ENCODE peak calls at places on chromosomes 16 and 17, in six cellular contexts. Y, P, K, F, N and C are unnamed samples. For H3K4me1, the result is how much of the 10 kb centered on the place peaks cover.

GRCh38 chr16:9409753-9410493 is 318.5 kb downstream of the HAPSTR1 start:
- ATAC-seq in N (no peak), P (no peak), K (no peak), Y (no peak), F (no peak), C (no peak)

GRCh38 chr16:74731853-74732477 is 31.3 kb upstream of the MLKL start:
- ATAC-seq in K (no peak), N (peak), P (no peak), Y (no peak), F (no peak), C (no peak)

GRCh38 chr17:15457723-15458094 is 9.7 kb downstream of the CDRT4 start:
- ATAC-seq in Y (no peak), N (peak), F (peak), K (no peak), P (no peak), C (peak)

GRCh38 chr16:72124761-72125634 is 31.4 kb downstream of the DHX38 start:
- ATAC-seq in Y (peak), F (peak), P (peak), K (peak), N (peak), C (peak)

GRCh38 chr16:89575247-89576172 is at the start of gene CPNE7:
- ATAC-seq in P (no peak), Y (peak), N (no peak), K (peak), F (peak), C (no peak)

GRCh38 chr16:79468236-79468635 is 132.3 kb downstream of the MAF start:
- ATAC-seq in K (no peak), N (no peak), P (peak), F (no peak), Y (no peak), C (no peak)

GRCh38 chr17:4270746-4271145 is 7.0 kb upstream of the ANKFY1 start:
- ATAC-seq in K (no peak), F (no peak), P (no peak), Y (no peak), N (no peak), C (no peak)

GRCh38 chr17:59362811-59363205 is 31.4 kb downstream of the YPEL2 start:
- ATAC-seq in P (no peak), K (peak), N (no peak), Y (no peak), F (no peak), C (no peak)

GRCh38 chr17:81427446-81428120 is 32.3 kb downstream of the BAHCC1 start:
- ATAC-seq in P (peak), F (no peak), K (no peak), N (no peak), Y (no peak), C (no peak)

GRCh38 chr17:57624390-57624789 is 120.7 kb downstream of the CCDC182 start:
- ATAC-seq in Y (no peak), K (no peak), P (no peak), N (no peak), F (no peak), C (no peak)

GRCh38 chr16:4465977-4466779 is 8.2 kb downstream of the NMRAL1 start:
- ATAC-seq in N (no peak), P (no peak), Y (no peak), F (no peak), K (no peak), C (no peak)

GRCh38 chr16:89097528-89097846 is 3.8 kb downstream of the ACSF3 start:
- ATAC-seq in K (peak), N (no peak), P (no peak), Y (no peak), F (no peak), C (no peak)

GRCh38 chr16:85571563-85571812 is 41.6 kb upstream of the GSE1 start:
- ATAC-seq in N (peak), P (no peak), F (no peak), K (no peak), Y (no peak), C (no peak)

GRCh38 chr17:39653662-39654331 is 11.4 kb upstream of the TCAP start:
- ATAC-seq in P (peak), N (peak), K (peak), Y (peak), F (peak), C (no peak)

GRCh38 chr17:82674656-82675475 is 23.6 kb downstream of the RAB40B start:
- ATAC-seq in P (no peak), F (no peak), N (no peak), Y (no peak), K (no peak), C (peak)

GRCh38 chr17:17041018-17041521 is 1.2 kb upstream of the MPRIP start:
- ATAC-seq in Y (peak), K (no peak), F (peak), P (no peak), N (peak), C (no peak)

GRCh38 chr16:46972429-46972970 is 974 bp downstream of the DNAJA2 start:
- ATAC-seq in P (no peak), F (peak), Y (peak), K (peak), N (peak), C (no peak)

GRCh38 chr17:4407851-4408250 is 25.9 kb upstream of the SPNS3 start:
- ATAC-seq in P (no peak), N (no peak), Y (no peak), F (no peak), K (no peak), C (no peak)

GRCh38 chr17:78010759-78011158 is 52.3 kb downstream of the TNRC6C start:
- ATAC-seq in Y (no peak), P (no peak), N (no peak), K (no peak), F (no peak), C (no peak)

GRCh38 chr16:89822188-89823086 is 5.8 kb upstream of the SPIRE2 start:
- ATAC-seq in N (peak), Y (peak), P (peak), K (no peak), F (peak), C (no peak)

GRCh38 chr17:20302191-20302917 is 165.0 kb downstream of the LGALS9B start:
- ATAC-seq in F (no peak), P (no peak), Y (no peak), N (no peak), K (no peak), C (no peak)

GRCh38 chr16:11160676-11161115 is 95.3 kb downstream of the SOCS1 start:
- ATAC-seq in N (no peak), K (no peak), P (no peak), F (no peak), Y (peak), C (no peak)

GRCh38 chr17:1495265-1495664 is 2.8 kb upstream of the MYO1C start:
- ATAC-seq in P (peak), N (no peak), Y (no peak), F (no peak), K (no peak), C (peak)

GRCh38 chr16:79008036-79008868 is 592.3 kb downstream of the MAF start:
- ATAC-seq in F (peak), Y (peak), N (no peak), P (no peak), K (no peak), C (no peak)

GRCh38 chr17:305090-305976 is 47.3 kb downstream of the RPH3AL start:
- ATAC-seq in P (no peak), Y (no peak), K (no peak), F (peak), N (no peak), C (no peak)

GRCh38 chr16:64242510-64242909 is 879.4 kb downstream of the CDH11 start:
- ATAC-seq in N (no peak), F (no peak), P (no peak), Y (no peak), K (no peak), C (no peak)

GRCh38 chr17:43393944-43394482 is 4.8 kb upstream of the ARL4D start:
- ATAC-seq in F (peak), Y (peak), K (peak), P (peak), N (peak), C (peak)

GRCh38 chr17:75388476-75389030 is 16.9 kb downstream of the GRB2 start:
- ATAC-seq in N (no peak), F (no peak), K (no peak), P (no peak), Y (no peak), C (no peak)

GRCh38 chr16:57165923-57166322 is 19.9 kb downstream of the PSME3IP1 start:
- ATAC-seq in K (no peak), Y (no peak), P (no peak), F (no peak), N (no peak), C (no peak)

GRCh38 chr16:83520596-83520995 is 287.2 kb upstream of the HSBP1 start:
- ATAC-seq in Y (no peak), K (no peak), P (no peak), F (no peak), N (no peak), C (no peak)

GRCh38 chr16:83513006-83513755 is 294.6 kb upstream of the HSBP1 start:
- ATAC-seq in Y (no peak), F (no peak), N (no peak), K (no peak), P (no peak), C (no peak)

GRCh38 chr16:83517398-83517797 is 290.4 kb upstream of the HSBP1 start:
- ATAC-seq in N (no peak), K (no peak), P (no peak), Y (no peak), F (no peak), C (no peak)

GRCh38 chr16:83510906-83511305 is 296.9 kb upstream of the HSBP1 start:
- ATAC-seq in K (no peak), P (no peak), N (no peak), Y (no peak), F (no peak), C (no peak)

DNA sequence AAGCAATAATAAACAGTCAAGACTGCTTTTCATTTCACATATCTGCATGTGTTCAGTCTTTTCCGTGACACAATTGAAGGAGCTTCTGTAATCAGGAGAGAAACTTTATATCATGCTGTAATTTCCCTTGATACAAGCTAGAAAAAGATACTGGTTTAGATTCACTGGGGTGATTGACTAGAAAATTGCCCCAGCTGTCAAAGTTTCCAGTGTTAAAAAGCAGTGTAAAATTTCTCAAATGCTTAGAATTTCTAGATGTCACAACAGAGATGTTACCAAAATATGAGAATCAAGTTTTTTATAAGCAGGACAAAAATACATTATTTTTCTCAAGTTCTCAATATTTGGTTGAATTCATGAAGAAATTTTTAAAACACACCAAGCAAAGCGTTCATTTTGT is 292.4 kb upstream of the HSBP1 start:
- ATAC-seq in F (no peak), P (no peak), N (no peak), Y (no peak), K (no peak), C (no peak)
- TF ChIP-seq EP300 in F (no peak), P (no peak), N (no peak), Y (no peak), K (no peak), C (no peak)

DNA sequence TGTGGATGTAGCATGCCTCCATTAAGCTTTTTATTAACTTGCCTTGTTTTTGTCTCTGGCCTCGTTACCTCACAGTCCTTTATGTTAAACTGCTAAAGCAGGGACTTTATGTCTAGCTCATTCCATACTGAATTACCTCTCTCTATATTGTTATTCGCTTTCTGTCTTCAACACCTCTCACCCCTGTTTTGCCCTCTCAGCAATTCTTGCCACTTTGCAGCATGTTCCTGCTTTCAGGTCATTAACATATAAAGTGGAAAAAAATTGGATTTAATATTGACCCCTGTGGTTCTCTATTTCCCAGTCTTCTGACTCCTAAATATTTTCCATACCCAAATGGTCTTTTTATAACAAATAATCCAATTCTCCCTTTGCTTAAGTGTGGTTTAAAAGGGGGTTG is 810.4 kb upstream of the KIF2B start:
- ATAC-seq in N (no peak), Y (no peak), K (no peak), F (no peak), P (no peak), C (no peak)
- H3K4me3 ChIP-seq in N (no peak), Y (no peak), K (no peak), F (no peak), P (no peak), C (no peak)

DNA sequence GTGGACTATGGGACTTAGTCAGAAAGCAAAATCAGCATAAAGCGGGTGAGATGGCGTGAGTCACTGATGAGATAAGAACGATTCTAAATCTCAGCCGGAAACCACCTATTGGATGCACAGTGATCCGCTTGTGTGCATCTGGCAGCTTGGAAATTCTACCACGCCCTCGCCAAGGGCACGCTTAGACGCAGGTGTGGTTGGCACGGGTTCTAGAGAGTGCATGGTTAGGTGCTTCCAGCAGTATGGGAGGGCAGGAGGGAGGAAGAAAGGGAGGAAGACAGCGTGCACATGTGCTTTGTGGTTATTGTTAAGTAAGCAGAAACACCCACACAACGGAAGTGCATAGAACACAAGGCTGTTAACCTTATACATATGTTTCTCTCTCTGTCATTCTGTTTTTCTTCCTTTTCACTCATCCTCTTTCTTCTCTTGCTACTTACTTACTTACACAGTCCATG is 374.0 kb upstream of the ASIC2 start:
- ATAC-seq in N (no peak), F (no peak), K (peak), P (no peak), Y (no peak), C (no peak)
- H3K4me1 ChIP-seq in N (under half), F (under half), K (under half), P (under half), Y (under half), C (under half)

DNA sequence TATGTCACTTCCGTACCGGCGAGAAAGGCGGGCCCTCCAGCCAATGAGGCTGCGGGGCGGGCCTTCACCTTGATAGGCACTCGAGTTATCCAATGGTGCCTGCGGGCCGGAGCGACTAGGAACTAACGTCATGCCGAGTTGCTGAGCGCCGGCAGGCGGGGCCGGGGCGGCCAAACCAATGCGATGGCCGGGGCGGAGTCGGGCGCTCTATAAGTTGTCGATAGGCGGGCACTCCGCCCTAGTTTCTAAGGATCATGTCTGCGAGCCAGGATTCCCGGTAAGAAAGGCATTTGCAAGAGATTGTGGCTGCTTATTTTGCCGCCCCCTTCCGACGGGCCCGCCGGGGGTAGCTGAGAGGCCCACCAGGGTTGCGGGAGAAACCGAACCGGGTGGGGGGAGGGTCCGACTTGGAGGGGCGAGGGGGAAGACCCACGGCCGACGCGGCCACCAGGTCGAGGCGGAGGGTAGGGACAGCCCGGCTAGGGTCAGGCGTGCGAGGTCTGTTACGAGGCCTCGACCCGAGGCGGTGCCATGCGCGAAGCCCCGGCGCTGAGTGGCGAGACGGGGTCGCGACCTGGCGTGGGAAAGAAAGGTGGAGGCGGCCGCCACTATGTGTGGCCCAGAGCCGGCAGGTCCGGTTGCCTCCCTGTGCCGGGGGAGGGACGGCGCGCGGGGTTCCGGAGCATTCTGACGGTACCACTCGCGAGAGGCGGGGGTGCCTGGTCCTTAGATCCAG is 6.7 kb upstream of the CD68 start:
- ATAC-seq in P (peak), N (no peak), F (peak), K (peak), Y (peak), C (peak)
- TF ChIP-seq EP300 in P (no peak), N (no peak), F (no peak), K (no peak), Y (no peak), C (no peak)

DNA sequence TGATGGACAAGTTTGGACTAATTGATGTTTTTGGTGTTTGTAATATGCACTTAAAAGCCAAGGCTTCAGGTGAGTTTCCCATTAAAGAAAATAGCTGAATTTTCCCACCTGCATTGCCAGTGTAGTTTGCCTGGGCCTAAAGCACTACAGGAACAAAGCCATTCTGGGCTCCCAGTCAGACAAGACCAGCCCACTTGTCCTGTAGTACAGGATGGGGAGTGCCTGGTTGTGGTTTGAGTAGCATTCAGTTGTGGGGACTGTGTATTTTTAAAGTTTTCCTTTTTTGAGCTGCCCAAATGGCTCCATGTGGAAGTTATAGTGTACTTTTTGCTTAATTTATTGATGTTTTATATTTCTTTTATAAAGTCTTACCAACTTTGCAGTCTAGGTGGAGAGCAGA is 91.7 kb downstream of the TANGO6 start:
- ATAC-seq in K (no peak), F (no peak), Y (no peak), N (no peak), P (no peak), C (no peak)
- H3K4me3 ChIP-seq in K (no peak), F (no peak), Y (no peak), N (no peak), P (no peak), C (no peak)

GRCh38 chr16:65991149-65991701 is 375.3 kb upstream of the CDH5 start:
- ATAC-seq in F (no peak), N (peak), Y (no peak), P (no peak), K (no peak), C (no peak)
- H3K4me1 ChIP-seq in F (under half), N (under half), Y (under half), P (under half), K (under half), C (under half)

GRCh38 chr17:32298298-32298697 is 32.7 kb downstream of the RHBDL3 start:
- ATAC-seq in N (peak), Y (peak), P (no peak), K (no peak), F (peak), C (peak)
- TF ChIP-seq EP300 in N (no peak), Y (no peak), P (no peak), K (no peak), F (no peak), C (no peak)